ENCODE peak calls at places on chromosomes 11 and 22, in seven cellular contexts. I is H9, C is H1, M is mucosa of descending colon, X is foreskin keratinocyte, B is mesothelial cell of epicardium, H is A673. Z is an unnamed sample.

GRCh38 chr22:22458896-22459588 is 49.5 kb downstream of the ZNF280B start:
- DNase-seq in I (no peak), C (no peak), M (no peak), X (no peak), B (no peak), H (no peak), Z (no peak)

GRCh38 chr11:35367491-35367890 is 51.9 kb downstream of the SLC1A2 start:
- DNase-seq in I (no peak), C (no peak), M (no peak), X (peak), B (no peak), H (no peak), Z (no peak)

GRCh38 chr22:31895317-31896133 is 48.8 kb upstream of the YWHAH start:
- DNase-seq in I (no peak), C (no peak), M (no peak), X (no peak), B (no peak), H (no peak), Z (no peak)

GRCh38 chr11:124536520-124536919 is 6.9 kb downstream of the OR8B12 start:
- DNase-seq in I (peak), C (peak), M (peak), X (peak), B (no peak), H (peak), Z (no peak)

GRCh38 chr11:70650075-70650909 is 252.0 kb downstream of the CTTN start:
- DNase-seq in I (peak), C (no peak), M (peak), X (peak), B (peak), H (peak), Z (no peak)

GRCh38 chr11:124946735-124947141 is 7.3 kb upstream of the CCDC15 start:
- DNase-seq in I (no peak), C (no peak), M (no peak), X (peak), B (no peak), H (no peak), Z (no peak)

GRCh38 chr11:82986491-82986890 is 85.0 kb downstream of the DDIAS start:
- DNase-seq in I (no peak), C (no peak), M (no peak), X (no peak), B (no peak), H (no peak), Z (no peak)

GRCh38 chr11:62340269-62340901 is 3.1 kb downstream of the ASRGL1 start:
- DNase-seq in I (peak), C (no peak), M (peak), X (peak), B (no peak), H (peak), Z (no peak)

GRCh38 chr11:8087185-8087584 is 6.2 kb downstream of the TUB start:
- DNase-seq in I (peak), C (no peak), M (no peak), X (no peak), B (no peak), H (no peak), Z (no peak)

GRCh38 chr11:131695889-131696429 is 325.5 kb downstream of the NTM start:
- DNase-seq in I (no peak), C (no peak), M (no peak), X (no peak), B (no peak), H (no peak), Z (no peak)

GRCh38 chr11:95459268-95460040 is 228.5 kb upstream of the SESN3 start:
- DNase-seq in I (no peak), C (no peak), M (no peak), X (peak), B (no peak), H (peak), Z (no peak)

GRCh38 chr11:95455228-95455627 is 224.2 kb upstream of the SESN3 start:
- DNase-seq in I (no peak), C (no peak), M (no peak), X (no peak), B (no peak), H (no peak), Z (no peak)

GRCh38 chr11:95453616-95454118 is 222.7 kb upstream of the SESN3 start:
- DNase-seq in I (no peak), C (no peak), M (no peak), X (peak), B (no peak), H (no peak), Z (no peak)

GRCh38 chr11:95461348-95461747 is 230.3 kb upstream of the SESN3 start:
- DNase-seq in I (no peak), C (no peak), M (no peak), X (no peak), B (no peak), H (no peak), Z (no peak)

DNA sequence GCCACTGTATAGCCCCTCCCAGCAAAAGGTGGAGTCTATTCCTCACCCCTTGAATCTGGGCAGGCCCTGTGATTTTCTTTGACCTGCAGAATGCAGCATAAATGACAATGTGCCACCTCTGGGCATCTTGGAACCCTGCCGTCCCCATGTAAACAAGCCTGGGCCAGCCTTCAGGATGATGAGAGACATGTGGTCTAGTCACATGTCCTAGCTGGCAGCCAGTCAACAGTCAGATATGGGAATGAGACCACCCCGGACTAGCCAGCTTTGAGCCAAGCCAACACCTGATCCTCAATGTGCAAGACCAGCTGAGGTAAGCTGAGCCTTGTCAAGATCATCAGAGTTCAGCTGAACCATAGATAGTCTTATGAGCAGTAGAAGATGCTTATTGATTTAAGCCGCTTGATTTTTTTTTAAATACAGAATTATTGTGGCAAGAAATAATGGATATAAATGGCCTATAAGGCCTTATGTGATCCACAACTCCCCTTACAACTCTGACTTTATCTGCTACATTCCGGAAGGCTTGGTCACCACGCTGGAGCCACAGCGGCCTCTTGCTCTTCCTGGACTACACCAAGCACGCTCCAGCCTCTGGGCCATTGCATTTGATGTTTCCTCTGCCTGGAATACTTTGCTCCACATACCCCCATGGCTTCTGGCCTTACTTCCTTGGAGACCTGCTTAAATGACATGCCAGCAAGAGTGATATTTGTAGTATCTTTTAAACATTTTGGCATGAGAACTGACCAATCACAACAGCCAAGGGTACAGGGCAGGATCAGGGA is 225.9 kb upstream of the SESN3 start:
- DNase-seq in I (no peak), C (no peak), M (no peak), X (no peak), B (no peak), H (no peak), Z (no peak)
- TF ChIP-seq CTCF in I (no peak), C (no peak), M (no peak), X (no peak), B (no peak), H (no peak), Z (no peak)

DNA sequence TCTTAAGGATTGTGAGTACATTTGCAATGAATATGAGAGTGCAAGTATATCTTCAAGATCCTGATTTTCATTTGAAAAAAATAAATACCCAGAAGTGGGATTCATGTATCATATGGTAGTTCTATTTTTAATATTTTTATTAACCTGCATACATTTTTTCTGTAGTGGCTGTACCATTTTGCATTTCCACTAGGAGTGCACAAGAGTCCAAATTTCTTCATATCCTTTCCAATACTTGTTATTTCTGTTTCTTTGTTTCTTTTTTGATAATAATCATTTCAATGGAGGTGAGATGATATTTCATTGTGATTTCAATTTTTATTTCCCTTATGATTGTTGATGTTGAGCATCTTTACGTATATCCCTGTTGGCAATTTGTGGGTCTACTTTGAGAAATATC is 759.8 kb upstream of the CNTN5 start:
- DNase-seq in I (no peak), C (no peak), M (no peak), X (no peak), B (no peak), H (no peak), Z (no peak)
- TF ChIP-seq CTCF in I (no peak), C (no peak), M (no peak), X (peak), B (peak), H (peak), Z (peak)

DNA sequence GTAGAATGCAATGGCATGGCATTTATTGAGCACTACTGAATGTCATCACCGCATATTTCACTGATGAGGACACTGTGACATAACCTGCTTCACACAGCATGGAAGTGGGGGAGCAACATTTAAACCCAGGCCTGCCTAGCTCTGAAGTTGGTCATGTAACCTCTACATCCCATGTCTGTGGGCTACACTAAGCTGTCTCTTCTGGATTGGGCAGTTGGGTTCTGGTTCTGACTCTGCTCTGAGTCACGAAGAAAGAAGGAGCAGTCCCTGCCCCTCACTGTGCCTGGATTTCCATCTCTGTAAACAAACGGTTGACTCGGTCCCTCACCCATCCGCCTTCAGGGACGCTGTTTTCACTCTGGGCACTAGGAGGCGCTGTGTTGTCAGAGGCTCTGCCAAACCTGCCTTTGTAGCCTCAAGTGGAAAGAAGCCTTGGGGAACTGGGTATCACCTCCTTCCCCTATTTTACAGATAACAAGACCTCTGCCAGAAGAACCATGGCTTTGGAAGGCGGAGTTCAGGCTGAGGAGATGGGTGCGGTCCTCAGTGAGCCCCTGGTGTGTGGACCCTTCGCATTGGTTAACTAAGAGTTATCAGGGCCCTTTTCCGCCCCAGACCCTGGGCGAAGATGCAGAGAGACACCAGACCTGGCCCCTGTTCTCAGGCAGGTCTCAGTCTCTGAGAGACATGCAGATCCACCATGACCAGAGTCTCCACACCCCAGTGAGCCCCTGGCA is 12.6 kb upstream of the ARHGEF17 start:
- DNase-seq in I (peak), C (no peak), M (peak), X (peak), B (no peak), H (peak), Z (peak)
- TF ChIP-seq CTCF in I (peak), C (peak), M (peak), X (peak), B (peak), H (peak), Z (peak)

DNA sequence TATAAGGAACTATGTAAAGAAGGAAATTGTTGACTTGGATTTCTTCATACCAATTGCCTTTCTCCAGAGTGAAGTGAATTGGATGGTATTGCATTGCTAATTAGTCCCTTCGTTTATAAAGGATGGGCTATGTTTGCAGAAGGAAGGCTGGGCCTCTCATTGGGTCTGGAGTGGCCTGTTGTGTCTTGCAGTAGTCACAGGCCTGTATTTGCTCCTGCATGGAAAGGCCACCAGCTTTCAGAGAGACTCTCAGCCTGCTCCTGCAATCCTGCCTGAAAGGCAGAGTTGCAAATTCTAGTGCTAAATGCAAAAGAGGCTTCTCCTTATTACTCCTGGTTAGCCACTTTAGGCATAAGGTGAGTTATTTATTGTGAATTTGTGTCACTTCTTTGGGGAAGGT is 103.8 kb downstream of the EXT2 start:
- DNase-seq in I (peak), C (no peak), M (no peak), X (no peak), B (no peak), H (no peak), Z (no peak)
- TF ChIP-seq CTCF in I (no peak), C (no peak), M (no peak), X (no peak), B (no peak), H (no peak), Z (no peak)